ENCODE peak calls at places on chromosomes 1 and 21, in ten cellular contexts. K is esophagus muscularis mucosa, Y is upper lobe of left lung, L is sigmoid colon, G is GM12878, Z is endothelial cell of umbilical vein, J is breast epithelium, M is transverse colon, D is HL-60, Q is GM23338. B is an unnamed sample. For H3K27me3, the result is how much of the 10 kb centered on the place peaks cover.

GRCh38 chr1:54356680-54357147 is 49.5 kb downstream of the SSBP3 start:
- DNase-seq in K (no peak), Y (peak), L (no peak), G (peak), Z (no peak), J (no peak), M (no peak), D (no peak), Q (no peak), B (no peak)

GRCh38 chr1:230982698-230983097 is 3.8 kb downstream of the ARV1 start:
- DNase-seq in K (no peak), Y (no peak), L (no peak), G (no peak), Z (no peak), J (no peak), M (no peak), D (no peak), Q (no peak), B (no peak)

GRCh38 chr1:203563291-203563690 is 63.3 kb upstream of the ATP2B4 start:
- DNase-seq in K (no peak), Y (no peak), L (no peak), G (no peak), Z (no peak), J (no peak), M (no peak), D (no peak), Q (no peak), B (no peak)

GRCh38 chr1:38551908-38552307 is 307.7 kb downstream of the RRAGC start:
- DNase-seq in K (no peak), Y (no peak), L (no peak), G (no peak), Z (no peak), J (no peak), M (no peak), D (no peak), Q (no peak), B (no peak)

GRCh38 chr1:59549903-59550302 is 253.0 kb downstream of the FGGY start:
- DNase-seq in K (no peak), Y (peak), L (peak), G (no peak), Z (no peak), J (no peak), M (peak), D (peak), Q (no peak), B (no peak)

GRCh38 chr1:1437904-1438376 is 2.5 kb downstream of the VWA1 start:
- DNase-seq in K (no peak), Y (peak), L (no peak), G (peak), Z (no peak), J (no peak), M (peak), D (peak), Q (no peak), B (no peak)

GRCh38 chr1:93576346-93576745 is 105.3 kb downstream of the BCAR3 start:
- DNase-seq in K (peak), Y (no peak), L (peak), G (no peak), Z (no peak), J (peak), M (no peak), D (no peak), Q (no peak), B (no peak)

GRCh38 chr21:33007747-33008146 is 18.0 kb upstream of the OLIG2 start:
- DNase-seq in K (no peak), Y (peak), L (no peak), G (no peak), Z (no peak), J (no peak), M (no peak), D (peak), Q (no peak), B (no peak)

GRCh38 chr1:214459895-214460294 is 91.5 kb downstream of the PTPN14 start:
- DNase-seq in K (no peak), Y (no peak), L (no peak), G (no peak), Z (no peak), J (no peak), M (no peak), D (no peak), Q (no peak), B (no peak)

GRCh38 chr1:109954180-109954579 is 30.4 kb upstream of the AHCYL1 start:
- DNase-seq in K (no peak), Y (no peak), L (no peak), G (no peak), Z (no peak), J (no peak), M (no peak), D (no peak), Q (no peak), B (no peak)

GRCh38 chr21:41653944-41654625 is 112.8 kb downstream of the RIPK4 start:
- DNase-seq in K (no peak), Y (no peak), L (no peak), G (no peak), Z (no peak), J (peak), M (no peak), D (no peak), Q (no peak), B (no peak)

GRCh38 chr1:6037338-6037762 is 8.3 kb upstream of the KCNAB2 start:
- DNase-seq in K (no peak), Y (no peak), L (no peak), G (no peak), Z (no peak), J (no peak), M (no peak), D (peak), Q (no peak), B (no peak)

GRCh38 chr1:150970818-150971582 is 3.6 kb downstream of the CERS2 start:
- DNase-seq in K (no peak), Y (peak), L (peak), G (no peak), Z (no peak), J (peak), M (peak), D (no peak), Q (peak), B (no peak)

GRCh38 chr1:155051777-155052398 is 772 bp downstream of the ADAM15 start:
- DNase-seq in K (no peak), Y (peak), L (peak), G (no peak), Z (peak), J (peak), M (peak), D (peak), Q (peak), B (no peak)

GRCh38 chr21:31514598-31514997 is 144.9 kb upstream of the SOD1 start:
- DNase-seq in K (no peak), Y (no peak), L (no peak), G (no peak), Z (no peak), J (peak), M (no peak), D (no peak), Q (peak), B (no peak)

GRCh38 chr1:152582647-152583046 is 2.3 kb upstream of the LCE3D start:
- DNase-seq in K (no peak), Y (no peak), L (no peak), G (no peak), Z (no peak), J (no peak), M (no peak), D (no peak), Q (no peak), B (no peak)

GRCh38 chr21:29264721-29265120 is 34.0 kb upstream of the BACH1 start:
- DNase-seq in K (no peak), Y (no peak), L (no peak), G (no peak), Z (no peak), J (no peak), M (no peak), D (no peak), Q (no peak), B (no peak)

GRCh38 chr21:31117046-31117916 is 79.0 kb upstream of the KRTAP19-8 start:
- DNase-seq in K (peak), Y (no peak), L (no peak), G (no peak), Z (no peak), J (no peak), M (no peak), D (no peak), Q (no peak), B (peak)

GRCh38 chr1:41639332-41639936 is 155.0 kb upstream of the EDN2 start:
- DNase-seq in K (no peak), Y (no peak), L (no peak), G (no peak), Z (no peak), J (no peak), M (no peak), D (no peak), Q (no peak), B (no peak)

GRCh38 chr1:159023723-159024122 is 14.0 kb downstream of the IFI16 start:
- DNase-seq in K (no peak), Y (no peak), L (no peak), G (no peak), Z (no peak), J (no peak), M (no peak), D (no peak), Q (peak), B (no peak)

GRCh38 chr1:51924455-51924854 is 45.9 kb upstream of the NRDC start:
- DNase-seq in K (no peak), Y (no peak), L (no peak), G (no peak), Z (no peak), J (no peak), M (no peak), D (no peak), Q (no peak), B (no peak)

GRCh38 chr1:47409311-47410085 is 6.6 kb upstream of the FOXE3 start:
- DNase-seq in K (no peak), Y (no peak), L (no peak), G (no peak), Z (no peak), J (peak), M (no peak), D (no peak), Q (no peak), B (no peak)

GRCh38 chr21:43741425-43742096 is 22.6 kb downstream of the PDXK start:
- DNase-seq in K (no peak), Y (no peak), L (no peak), G (no peak), Z (no peak), J (no peak), M (no peak), D (no peak), Q (peak), B (no peak)

GRCh38 chr21:31326478-31327247 is 17.4 kb downstream of the TIAM1 start:
- DNase-seq in K (no peak), Y (no peak), L (no peak), G (peak), Z (no peak), J (no peak), M (peak), D (no peak), Q (no peak), B (no peak)

GRCh38 chr1:54415533-54415932 is 9.3 kb upstream of the SSBP3 start:
- DNase-seq in K (no peak), Y (no peak), L (no peak), G (no peak), Z (no peak), J (no peak), M (no peak), D (no peak), Q (no peak), B (no peak)

GRCh38 chr1:87515781-87516180 is 187.1 kb downstream of the LMO4 start:
- DNase-seq in K (no peak), Y (no peak), L (no peak), G (no peak), Z (no peak), J (no peak), M (no peak), D (no peak), Q (no peak), B (no peak)

GRCh38 chr21:26852422-26852821 is 7.2 kb upstream of the ADAMTS1 start:
- DNase-seq in K (no peak), Y (no peak), L (no peak), G (no peak), Z (no peak), J (no peak), M (no peak), D (no peak), Q (peak), B (no peak)

GRCh38 chr1:68232354-68233148 is at the start of gene WLS:
- DNase-seq in K (peak), Y (peak), L (peak), G (no peak), Z (peak), J (peak), M (peak), D (peak), Q (peak), B (no peak)

GRCh38 chr1:210726621-210727020 is 397.9 kb downstream of the HHAT start:
- DNase-seq in K (no peak), Y (no peak), L (no peak), G (no peak), Z (no peak), J (no peak), M (no peak), D (no peak), Q (peak), B (no peak)

GRCh38 chr1:149843302-149844041 is 55.9 kb upstream of the BOLA1 start:
- DNase-seq in K (no peak), Y (no peak), L (no peak), G (no peak), Z (peak), J (no peak), M (no peak), D (no peak), Q (peak), B (no peak)

GRCh38 chr1:68198752-68199151 is 33.6 kb downstream of the WLS start:
- DNase-seq in K (no peak), Y (no peak), L (no peak), G (no peak), Z (peak), J (no peak), M (no peak), D (no peak), Q (no peak), B (no peak)

GRCh38 chr21:29403291-29403690 is 104.6 kb downstream of the BACH1 start:
- DNase-seq in K (no peak), Y (no peak), L (no peak), G (no peak), Z (no peak), J (no peak), M (no peak), D (no peak), Q (no peak), B (no peak)

GRCh38 chr1:63317007-63317813 is 5.2 kb upstream of the FOXD3 start:
- DNase-seq in K (no peak), Y (peak), L (peak), G (no peak), Z (peak), J (peak), M (peak), D (peak), Q (peak), B (peak)
- H3K27me3 ChIP-seq in K (under half), Y (under half), L (half or more), G (under half), Z (half or more), J (under half), M (half or more), D (half or more), Q (under half), B (under half)

GRCh38 chr1:2505461-2505994 is 20.9 kb downstream of the PANK4 start:
- DNase-seq in K (no peak), Y (no peak), L (no peak), G (no peak), Z (no peak), J (no peak), M (no peak), D (no peak), Q (no peak), B (no peak)

GRCh38 chr1:2507744-2508155 is 18.6 kb downstream of the PANK4 start:
- DNase-seq in K (no peak), Y (no peak), L (no peak), G (no peak), Z (no peak), J (no peak), M (no peak), D (no peak), Q (no peak), B (no peak)

GRCh38 chr1:2506007-2506860 is 20.2 kb downstream of the PANK4 start:
- DNase-seq in K (no peak), Y (no peak), L (no peak), G (no peak), Z (no peak), J (no peak), M (no peak), D (no peak), Q (no peak), B (no peak)

GRCh38 chr1:2508180-2508579 is 18.2 kb downstream of the PANK4 start:
- DNase-seq in K (no peak), Y (no peak), L (no peak), G (no peak), Z (no peak), J (no peak), M (no peak), D (no peak), Q (no peak), B (no peak)

DNA sequence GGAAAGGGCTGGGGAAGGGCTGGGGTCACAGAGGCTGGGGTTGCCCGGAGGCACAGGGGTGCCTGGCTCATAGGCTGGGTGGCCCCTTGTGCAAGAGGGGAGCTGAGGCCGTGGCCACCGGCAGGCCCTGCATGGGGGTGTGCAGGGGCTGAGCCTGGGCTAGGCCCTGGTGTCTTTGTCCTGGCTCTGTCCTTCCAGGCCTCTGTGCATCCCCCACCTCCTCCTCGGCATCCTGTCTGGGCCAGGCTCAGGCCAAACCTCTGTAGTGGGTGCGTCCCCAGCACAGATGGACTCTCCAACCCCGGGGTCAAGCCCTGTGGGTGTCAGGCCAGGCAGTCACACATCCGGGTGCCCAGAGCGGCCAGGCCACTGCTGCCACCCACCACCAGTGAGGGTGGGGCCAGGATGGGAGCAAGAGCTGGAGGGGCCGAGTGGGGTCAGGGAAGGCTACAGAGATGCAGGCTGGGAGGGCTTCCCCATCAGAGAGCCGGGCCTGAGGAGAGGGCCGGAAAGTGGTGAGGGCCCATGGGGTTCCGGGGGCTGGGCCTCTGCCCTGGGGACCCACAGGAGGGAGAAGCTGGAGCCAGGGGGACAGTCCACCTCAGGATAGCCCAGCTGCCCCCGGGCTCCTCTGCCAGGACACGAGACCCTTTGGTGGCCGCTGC is 19.4 kb downstream of the PANK4 start:
- DNase-seq in K (no peak), Y (no peak), L (no peak), G (no peak), Z (no peak), J (no peak), M (no peak), D (no peak), Q (no peak), B (no peak)
- TF ChIP-seq POLR2AphosphoS5 in K (no peak), Y (no peak), L (no peak), G (no peak), Z (no peak), J (no peak), M (no peak), D (no peak), Q (no peak), B (no peak)

DNA sequence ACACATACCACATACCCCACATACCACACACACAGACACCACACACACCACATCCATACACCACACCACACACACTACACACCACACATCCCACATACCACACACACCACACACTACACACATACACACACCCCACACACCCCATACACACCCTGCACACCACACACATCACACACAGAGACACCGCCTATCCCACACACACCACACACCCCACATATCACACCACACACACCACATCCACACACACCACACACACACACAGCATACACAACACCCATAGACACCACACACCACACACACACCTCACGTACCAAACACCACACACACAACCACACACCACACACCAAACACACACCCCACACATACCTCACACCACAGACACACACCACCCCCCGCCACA is 68.3 kb downstream of the SLC9A1 start:
- DNase-seq in K (no peak), Y (no peak), L (no peak), G (no peak), Z (no peak), J (no peak), M (no peak), D (no peak), Q (no peak), B (no peak)
- H3K27me3 ChIP-seq in K (under half), Y (under half), L (under half), G (under half), Z (under half), J (under half), M (under half), D (under half), Q (under half), B (under half)

GRCh38 chr1:85319488-85319887 is 43.1 kb upstream of the BCL10 start:
- DNase-seq in K (no peak), Y (no peak), L (no peak), G (no peak), Z (no peak), J (no peak), M (no peak), D (no peak), Q (no peak), B (no peak)
- TF ChIP-seq POLR2AphosphoS5 in K (no peak), Y (no peak), L (no peak), G (no peak), Z (no peak), J (no peak), M (no peak), D (no peak), Q (no peak), B (no peak)

GRCh38 chr1:18974616-18975015 is 18.1 kb upstream of the IFFO2 start:
- DNase-seq in K (no peak), Y (no peak), L (peak), G (no peak), Z (no peak), J (no peak), M (no peak), D (no peak), Q (no peak), B (no peak)

GRCh38 chr1:18972991-18973390 is 16.5 kb upstream of the IFFO2 start:
- DNase-seq in K (no peak), Y (no peak), L (peak), G (no peak), Z (peak), J (no peak), M (no peak), D (no peak), Q (no peak), B (no peak)

GRCh38 chr1:18974005-18974404 is 17.5 kb upstream of the IFFO2 start:
- DNase-seq in K (no peak), Y (no peak), L (peak), G (no peak), Z (no peak), J (no peak), M (no peak), D (no peak), Q (no peak), B (no peak)

GRCh38 chr1:18972531-18972930 is 16.1 kb upstream of the IFFO2 start:
- DNase-seq in K (no peak), Y (no peak), L (peak), G (no peak), Z (peak), J (no peak), M (no peak), D (no peak), Q (no peak), B (no peak)

GRCh38 chr1:18973446-18973955 is 17.0 kb upstream of the IFFO2 start:
- DNase-seq in K (no peak), Y (no peak), L (peak), G (no peak), Z (no peak), J (no peak), M (no peak), D (no peak), Q (no peak), B (no peak)
- H3K27me3 ChIP-seq in K (under half), Y (under half), L (under half), G (under half), Z (under half), J (under half), M (under half), D (under half), Q (under half), B (under half)